ENCODE peak calls at places on chromosomes 5 and 9, in eight cellular contexts. Q is SK-N-SH, T is PC-3, X is HCT116, F is MM.1S, O is GM23338, L is PC-9, Y is GM23248. H is an unnamed sample. For H3K9me2, the result is how much of the 10 kb centered on the place peaks cover.

GRCh38 chr5:127571314-127571713 is 53.9 kb downstream of the PRRC1 start:
- DNase-seq in T (no peak), O (no peak), Q (no peak), L (no peak), F (no peak), X (no peak), Y (no peak), H (no peak)

GRCh38 chr5:17232405-17232804 is 15.0 kb downstream of the BASP1 start:
- DNase-seq in X (no peak), L (no peak), O (no peak), T (no peak), F (no peak), Y (no peak), Q (no peak), H (no peak)

GRCh38 chr5:131496400-131496713 is 138.7 kb downstream of the RAPGEF6 start:
- DNase-seq in Q (no peak), O (no peak), T (no peak), Y (no peak), X (no peak), L (no peak), F (no peak), H (peak)

GRCh38 chr5:120463991-120464626 is at the start of gene PRR16:
- DNase-seq in T (peak), O (peak), L (peak), F (peak), Y (peak), X (no peak), Q (peak), H (no peak)

GRCh38 chr5:62152394-62153123 is 153.4 kb upstream of the KIF2A start:
- DNase-seq in X (no peak), Y (no peak), O (no peak), L (no peak), Q (no peak), T (peak), F (no peak), H (no peak)

GRCh38 chr5:40386293-40386692 is 293.4 kb upstream of the PTGER4 start:
- DNase-seq in O (peak), Y (no peak), T (peak), L (no peak), Q (no peak), X (no peak), F (peak), H (peak)

GRCh38 chr9:34328500-34328982 is 527 bp downstream of the KIF24 start:
- DNase-seq in L (no peak), F (no peak), O (peak), X (no peak), Q (no peak), Y (no peak), T (peak), H (no peak)

GRCh38 chr9:136059851-136060670 is 35.0 kb downstream of the NACC2 start:
- DNase-seq in O (no peak), Y (peak), F (no peak), X (no peak), T (no peak), Q (peak), L (no peak), H (no peak)

GRCh38 chr9:94142353-94142752 is 58.1 kb downstream of the PTPDC1 start:
- DNase-seq in X (no peak), T (no peak), O (no peak), F (no peak), L (no peak), Y (no peak), Q (no peak), H (no peak)

GRCh38 chr9:27763831-27764230 is 190.6 kb upstream of the C9orf72 start:
- DNase-seq in Y (no peak), F (no peak), T (no peak), L (no peak), O (no peak), Q (no peak), X (no peak), H (no peak)

GRCh38 chr5:63398346-63398745 is 563.9 kb downstream of the HTR1A start:
- DNase-seq in F (no peak), Q (no peak), Y (peak), L (no peak), X (no peak), T (peak), O (peak), H (no peak)

GRCh38 chr5:176190886-176191755 is 47.1 kb upstream of the SIMC1 start:
- DNase-seq in Y (no peak), X (no peak), Q (no peak), T (no peak), F (no peak), O (no peak), L (no peak), H (no peak)

GRCh38 chr9:126526218-126527108 is 87.3 kb upstream of the LMX1B start:
- DNase-seq in X (no peak), L (no peak), Q (peak), O (no peak), F (no peak), T (no peak), Y (no peak), H (no peak)

GRCh38 chr9:114549677-114550330 is 37.8 kb upstream of the ATP6V1G1 start:
- DNase-seq in Q (no peak), F (no peak), L (no peak), O (no peak), Y (peak), T (peak), X (no peak), H (no peak)

DNA sequence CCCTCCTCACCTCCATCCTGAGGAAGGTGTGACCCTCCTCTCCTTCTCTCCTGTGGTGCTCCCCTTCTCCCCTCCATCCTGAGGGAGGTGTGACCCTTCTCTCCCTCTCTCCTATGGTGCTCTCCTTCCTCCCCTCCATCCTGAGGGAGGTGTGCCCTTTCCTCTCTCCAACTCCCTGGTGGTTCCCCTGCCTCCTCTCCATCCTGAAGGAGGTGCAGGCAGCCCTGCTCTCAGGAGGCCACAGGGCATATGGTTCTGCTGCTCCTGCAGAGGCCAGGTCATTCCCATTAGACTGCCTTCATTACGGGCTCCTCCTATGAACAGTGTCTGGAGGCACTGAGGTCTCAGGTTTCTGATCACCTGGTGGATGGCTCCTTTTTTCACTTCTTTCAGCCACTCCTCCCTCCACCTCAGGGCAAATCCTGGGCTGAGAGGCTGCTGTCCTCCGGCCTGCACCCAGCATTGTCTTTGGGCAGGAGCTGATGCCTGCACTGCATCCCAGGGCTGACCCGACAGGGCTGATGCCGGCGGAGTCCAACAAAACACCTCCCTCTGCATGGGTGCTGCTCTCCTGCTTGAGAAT is 197.1 kb downstream of the MED10 start:
- DNase-seq in O (peak), L (no peak), Q (no peak), F (no peak), X (no peak), T (peak), Y (no peak), H (no peak)
- H3K9me2 ChIP-seq in O (under half), L (under half), Q (under half), F (under half), X (under half), T (under half), Y (under half), H (under half)

DNA sequence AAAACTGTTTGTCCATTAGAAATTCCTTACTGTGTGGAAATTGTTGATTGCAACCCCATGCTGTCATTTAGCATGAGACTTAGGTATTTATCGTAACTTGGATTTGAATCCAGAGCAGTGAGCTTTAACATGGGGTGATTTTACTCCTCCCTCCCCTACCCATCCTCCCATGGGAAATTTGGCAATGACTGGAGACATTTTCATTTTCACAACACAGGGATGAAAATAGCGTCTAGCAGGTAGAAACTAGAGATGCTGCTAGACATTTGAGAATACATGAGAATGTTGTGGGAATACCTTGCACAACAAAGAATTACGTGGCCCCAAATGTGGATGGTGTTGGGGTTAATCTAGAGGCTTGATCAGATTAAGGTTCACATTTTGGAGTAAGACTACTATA is 191.3 kb upstream of the MPDZ start:
- DNase-seq in L (no peak), X (no peak), O (no peak), T (no peak), F (no peak), Y (no peak), Q (no peak), H (no peak)
- H3K4me3 ChIP-seq in L (no peak), X (no peak), O (no peak), T (no peak), F (no peak), Y (no peak), Q (no peak), H (no peak)

GRCh38 chr9:22483528-22484060 is 37.0 kb downstream of the DMRTA1 start:
- DNase-seq in L (no peak), Q (no peak), T (no peak), X (no peak), Y (no peak), F (no peak), O (peak), H (no peak)
- H3K9me2 ChIP-seq in L (under half), Q (under half), T (under half), X (under half), Y (under half), F (under half), O (under half), H (under half)

DNA sequence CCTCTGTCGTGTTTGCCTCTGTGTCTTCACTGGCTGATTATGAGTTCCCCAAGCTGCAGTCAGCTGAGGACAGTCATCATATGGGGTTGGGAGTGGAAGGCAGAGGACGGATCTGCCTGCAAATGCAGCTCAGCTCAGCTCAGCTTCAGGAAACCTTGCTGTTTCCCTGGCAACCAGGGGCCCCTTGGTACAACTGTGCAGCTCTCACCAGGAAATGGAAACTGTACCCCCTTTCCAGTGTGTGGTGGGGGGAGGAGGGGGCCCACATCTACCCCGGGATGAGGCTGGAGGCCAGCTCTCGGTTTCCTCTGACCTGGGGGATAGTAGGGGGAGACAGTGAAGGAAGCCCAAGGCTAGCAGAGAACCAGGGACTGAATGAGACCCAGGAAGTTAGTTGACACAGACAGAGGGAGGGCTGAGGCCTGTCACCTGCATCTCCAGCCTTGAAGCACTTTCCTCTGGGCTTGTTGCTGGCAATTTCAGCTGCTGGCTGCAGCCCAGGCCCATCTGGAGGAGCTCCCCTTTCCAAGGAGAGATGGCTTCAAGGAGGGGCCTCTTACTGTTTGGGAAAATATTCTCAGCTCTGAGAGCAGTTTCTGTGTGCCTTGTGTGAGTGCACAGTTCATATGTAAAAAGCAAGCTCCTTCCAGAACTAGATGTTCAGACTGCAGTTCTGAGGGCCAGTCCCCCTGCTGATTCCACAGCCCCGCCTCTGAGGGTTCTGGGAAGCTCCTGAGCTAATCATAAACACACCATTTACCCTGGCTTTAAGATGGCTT is 6.9 kb downstream of the ANXA6 start:
- DNase-seq in T (no peak), L (no peak), Q (peak), Y (peak), F (peak), X (no peak), O (no peak), H (peak)
- H3K4me3 ChIP-seq in T (no peak), L (no peak), Q (no peak), Y (no peak), F (peak), X (no peak), O (no peak), H (peak)

GRCh38 chr5:9251379-9251980 is 294.4 kb downstream of the SEMA5A start:
- DNase-seq in L (no peak), Q (no peak), Y (peak), X (no peak), O (no peak), F (no peak), T (peak), H (no peak)
- H3K9me2 ChIP-seq in L (under half), Q (under half), Y (under half), X (under half), O (under half), F (under half), T (under half), H (under half)

GRCh38 chr9:6564370-6564769 is 81.2 kb downstream of the GLDC start:
- DNase-seq in O (no peak), Q (no peak), X (no peak), T (peak), Y (peak), F (no peak), L (no peak), H (no peak)

GRCh38 chr9:6564868-6565267 is 80.7 kb downstream of the GLDC start:
- DNase-seq in Y (peak), Q (no peak), T (no peak), X (no peak), F (no peak), O (no peak), L (no peak), H (no peak)

GRCh38 chr9:6565312-6565711 is 80.2 kb downstream of the GLDC start:
- DNase-seq in T (no peak), L (no peak), F (no peak), Y (peak), Q (no peak), O (no peak), X (no peak), H (no peak)

GRCh38 chr9:6567140-6567591 is 78.4 kb downstream of the GLDC start:
- DNase-seq in Y (peak), Q (no peak), L (peak), T (peak), X (peak), O (no peak), F (no peak), H (no peak)

GRCh38 chr9:6566409-6567139 is 79.0 kb downstream of the GLDC start:
- DNase-seq in T (peak), X (peak), Q (no peak), O (no peak), Y (peak), F (no peak), L (peak), H (no peak)
- H3K4me3 ChIP-seq in T (peak), X (peak), Q (peak), O (no peak), Y (peak), F (no peak), L (peak), H (no peak)

DNA sequence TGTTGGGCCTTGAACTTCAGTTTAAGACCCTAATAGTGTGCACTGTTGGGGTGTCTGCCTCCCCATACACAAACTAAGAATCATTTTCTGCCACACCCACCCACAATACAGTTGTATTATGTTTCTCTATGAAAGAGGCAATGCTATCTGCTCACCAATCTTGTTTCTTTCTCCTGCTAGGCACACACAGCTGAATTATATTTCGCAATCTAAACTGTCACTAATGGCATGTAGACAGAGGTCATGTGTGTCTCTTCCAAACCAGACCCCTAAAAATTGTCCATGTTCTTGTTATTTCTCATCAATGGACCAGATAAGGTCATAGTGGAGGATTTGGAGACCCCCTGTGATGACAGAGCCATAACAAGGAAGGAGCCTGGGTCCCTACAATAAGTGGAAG is 57.3 kb downstream of the RIGI start:
- DNase-seq in T (no peak), Q (no peak), L (no peak), X (no peak), F (no peak), O (no peak), Y (no peak), H (no peak)
- H3K9me2 ChIP-seq in T (under half), Q (under half), L (under half), X (under half), F (under half), O (under half), Y (under half), H (under half)

DNA sequence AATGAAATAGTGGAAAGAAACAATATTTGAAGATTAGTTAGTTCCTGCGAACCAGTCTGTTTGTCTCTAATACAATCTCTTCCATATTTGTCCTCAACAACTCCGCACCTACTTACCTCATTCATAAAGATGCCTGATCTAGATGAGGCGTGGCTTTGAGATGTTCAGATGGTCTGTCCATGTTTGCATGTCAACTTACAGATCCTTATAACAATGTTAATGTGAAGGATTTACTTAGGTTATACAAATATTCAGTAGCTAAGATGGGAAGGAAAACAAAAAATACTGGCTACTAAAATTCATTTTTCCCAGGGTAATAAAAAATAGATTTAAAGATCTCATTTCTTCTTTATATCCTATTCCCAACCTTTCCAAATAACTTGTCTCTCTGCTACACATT is 8.3 kb downstream of the CDC14B start:
- DNase-seq in O (no peak), Q (no peak), L (no peak), F (no peak), Y (no peak), X (no peak), T (no peak), H (no peak)
- H3K4me3 ChIP-seq in O (no peak), Q (no peak), L (no peak), F (no peak), Y (peak), X (no peak), T (peak), H (no peak)

DNA sequence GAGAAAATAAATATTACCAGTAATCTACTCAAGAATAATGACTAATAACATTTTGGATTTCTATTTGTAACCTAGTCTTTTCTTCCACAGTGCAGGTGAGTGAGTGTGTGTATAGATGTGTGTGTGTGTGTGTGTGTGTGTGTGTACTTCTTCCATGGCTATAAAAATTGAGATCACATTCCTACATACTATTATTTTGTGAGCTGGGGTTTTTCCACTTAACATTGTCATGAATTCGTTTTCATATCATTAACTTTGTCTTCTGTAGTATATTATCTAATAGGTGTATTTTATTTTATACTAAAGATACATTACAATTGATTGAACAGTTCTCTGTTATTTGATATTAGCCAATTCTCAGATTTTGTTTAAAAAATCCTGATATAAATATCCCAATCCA is 152.4 kb upstream of the TRPC7 start:
- DNase-seq in Y (no peak), F (no peak), Q (no peak), T (no peak), O (no peak), L (no peak), X (no peak), H (no peak)
- H3K9me2 ChIP-seq in Y (under half), F (under half), Q (under half), T (under half), O (under half), L (under half), X (under half), H (under half)

H was measured in OCI-LY7.